ENCODE peak calls at places on chromosomes 2 and 18, in seven cellular contexts. One of them, this sample, is unnamed.
A peak's percentile ranks its signal among the peaks of the same experiment; 100 is the strongest.

GRCh38 chr2:67561411-67561965 is 164.4 kb downstream of the ETAA1 start:
- DNase-seq in breast epithelium: no peak
- DNase-seq in right lobe of liver: no peak
- DNase-seq in heart left ventricle: peak; percentile 45
- DNase-seq in A549: peak; percentile 75
- DNase-seq in endothelial cell of umbilical vein: peak; percentile 95
- DNase-seq in K562: no peak
- DNase-seq in this sample: no peak

GRCh38 chr2:104701471-104701911 is 152.4 kb upstream of the POU3F3 start:
- DNase-seq in breast epithelium: no peak
- DNase-seq in right lobe of liver: no peak
- DNase-seq in heart left ventricle: no peak
- DNase-seq in A549: no peak
- DNase-seq in endothelial cell of umbilical vein: no peak
- DNase-seq in K562: no peak
- DNase-seq in this sample: no peak

GRCh38 chr2:182321096-182321495 is 105.7 kb downstream of the PDE1A start:
- DNase-seq in breast epithelium: no peak
- DNase-seq in right lobe of liver: no peak
- DNase-seq in heart left ventricle: no peak
- DNase-seq in A549: no peak
- DNase-seq in endothelial cell of umbilical vein: no peak
- DNase-seq in K562: no peak
- DNase-seq in this sample: no peak

GRCh38 chr2:126642031-126642430 is 13.9 kb upstream of the GYPC start:
- DNase-seq in breast epithelium: no peak
- DNase-seq in right lobe of liver: no peak
- DNase-seq in heart left ventricle: no peak
- DNase-seq in A549: no peak
- DNase-seq in endothelial cell of umbilical vein: no peak
- DNase-seq in K562: no peak
- DNase-seq in this sample: no peak

GRCh38 chr2:96506016-96506906 is 1.1 kb upstream of the NEURL3 start:
- DNase-seq in breast epithelium: peak; percentile 33
- DNase-seq in right lobe of liver: no peak
- DNase-seq in heart left ventricle: no peak
- DNase-seq in A549: no peak
- DNase-seq in endothelial cell of umbilical vein: no peak
- DNase-seq in K562: no peak
- DNase-seq in this sample: no peak

GRCh38 chr2:8541223-8541622 is 140.6 kb upstream of the ID2 start:
- DNase-seq in breast epithelium: no peak
- DNase-seq in right lobe of liver: no peak
- DNase-seq in heart left ventricle: no peak
- DNase-seq in A549: no peak
- DNase-seq in endothelial cell of umbilical vein: no peak
- DNase-seq in K562: no peak
- DNase-seq in this sample: no peak

GRCh38 chr2:152031747-152032146 is 67.1 kb downstream of the CACNB4 start:
- DNase-seq in breast epithelium: no peak
- DNase-seq in right lobe of liver: no peak
- DNase-seq in heart left ventricle: no peak
- DNase-seq in A549: no peak
- DNase-seq in endothelial cell of umbilical vein: no peak
- DNase-seq in K562: no peak
- DNase-seq in this sample: no peak

GRCh38 chr18:63131106-63131943 is 188.2 kb downstream of the BCL2 start:
- DNase-seq in breast epithelium: no peak
- DNase-seq in right lobe of liver: no peak
- DNase-seq in heart left ventricle: peak; percentile 53
- DNase-seq in A549: peak; percentile 16
- DNase-seq in endothelial cell of umbilical vein: peak; percentile 52
- DNase-seq in K562: peak; percentile 13
- DNase-seq in this sample: peak; percentile 36

GRCh38 chr2:145190031-145190703 is 670.2 kb upstream of the ZEB2 start:
- DNase-seq in breast epithelium: no peak
- DNase-seq in right lobe of liver: no peak
- DNase-seq in heart left ventricle: no peak
- DNase-seq in A549: no peak
- DNase-seq in endothelial cell of umbilical vein: peak; percentile 31
- DNase-seq in K562: no peak
- DNase-seq in this sample: no peak

GRCh38 chr2:10141736-10142639 is 19.4 kb downstream of the RRM2 start:
- DNase-seq in breast epithelium: no peak
- DNase-seq in right lobe of liver: peak; percentile 53
- DNase-seq in heart left ventricle: no peak
- DNase-seq in A549: no peak
- DNase-seq in endothelial cell of umbilical vein: no peak
- DNase-seq in K562: no peak
- DNase-seq in this sample: no peak

GRCh38 chr2:10917927-10918326 is 6.2 kb downstream of the KCNF1 start:
- DNase-seq in breast epithelium: no peak
- DNase-seq in right lobe of liver: no peak
- DNase-seq in heart left ventricle: no peak
- DNase-seq in A549: no peak
- DNase-seq in endothelial cell of umbilical vein: no peak
- DNase-seq in K562: no peak
- DNase-seq in this sample: no peak

GRCh38 chr2:27756544-27757498 is 14.7 kb upstream of the MRPL33 start:
- DNase-seq in breast epithelium: no peak
- DNase-seq in right lobe of liver: no peak
- DNase-seq in heart left ventricle: peak; percentile 46
- DNase-seq in A549: no peak
- DNase-seq in endothelial cell of umbilical vein: no peak
- DNase-seq in K562: no peak
- DNase-seq in this sample: peak; percentile 31

GRCh38 chr2:45331034-45331786 is 279.9 kb downstream of the SRBD1 start:
- DNase-seq in breast epithelium: no peak
- DNase-seq in right lobe of liver: peak; percentile 71
- DNase-seq in heart left ventricle: no peak
- DNase-seq in A549: no peak
- DNase-seq in endothelial cell of umbilical vein: no peak
- DNase-seq in K562: no peak
- DNase-seq in this sample: no peak

GRCh38 chr2:15935675-15936074 is 4.7 kb upstream of the MYCN start:
- DNase-seq in breast epithelium: no peak
- DNase-seq in right lobe of liver: no peak
- DNase-seq in heart left ventricle: no peak
- DNase-seq in A549: no peak
- DNase-seq in endothelial cell of umbilical vein: no peak
- DNase-seq in K562: no peak
- DNase-seq in this sample: no peak

GRCh38 chr18:26568926-26569700 is 20.8 kb upstream of the KCTD1 start:
- DNase-seq in breast epithelium: no peak
- DNase-seq in right lobe of liver: no peak
- DNase-seq in heart left ventricle: no peak
- DNase-seq in A549: no peak
- DNase-seq in endothelial cell of umbilical vein: no peak
- DNase-seq in K562: no peak
- DNase-seq in this sample: no peak

GRCh38 chr18:8870528-8870927 is 165.2 kb downstream of the MTCL1 start:
- DNase-seq in breast epithelium: no peak
- DNase-seq in right lobe of liver: no peak
- DNase-seq in heart left ventricle: no peak
- DNase-seq in A549: no peak
- DNase-seq in endothelial cell of umbilical vein: no peak
- DNase-seq in K562: no peak
- DNase-seq in this sample: no peak

GRCh38 chr18:36527025-36527424 is 229.5 kb downstream of the FHOD3 start:
- DNase-seq in breast epithelium: no peak
- DNase-seq in right lobe of liver: no peak
- DNase-seq in heart left ventricle: no peak
- DNase-seq in A549: no peak
- DNase-seq in endothelial cell of umbilical vein: no peak
- DNase-seq in K562: no peak
- DNase-seq in this sample: no peak

GRCh38 chr2:146940016-146940685 is 904.7 kb upstream of the ACVR2A start:
- DNase-seq in breast epithelium: no peak
- DNase-seq in right lobe of liver: no peak
- DNase-seq in heart left ventricle: no peak
- DNase-seq in A549: no peak
- DNase-seq in endothelial cell of umbilical vein: peak; percentile 22
- DNase-seq in K562: no peak
- DNase-seq in this sample: no peak

GRCh38 chr2:46697830-46698323 is 217.7 kb downstream of the MCFD2 start:
- DNase-seq in breast epithelium: no peak
- DNase-seq in right lobe of liver: no peak
- DNase-seq in heart left ventricle: no peak
- DNase-seq in A549: no peak
- DNase-seq in endothelial cell of umbilical vein: no peak
- DNase-seq in K562: no peak
- DNase-seq in this sample: no peak

GRCh38 chr2:46701152-46701551 is 214.5 kb downstream of the MCFD2 start:
- DNase-seq in breast epithelium: no peak
- DNase-seq in right lobe of liver: no peak
- DNase-seq in heart left ventricle: no peak
- DNase-seq in A549: no peak
- DNase-seq in endothelial cell of umbilical vein: peak; percentile 9
- DNase-seq in K562: no peak
- DNase-seq in this sample: no peak

GRCh38 chr2:46703588-46703987 is 212.0 kb downstream of the MCFD2 start:
- DNase-seq in breast epithelium: no peak
- DNase-seq in right lobe of liver: no peak
- DNase-seq in heart left ventricle: no peak
- DNase-seq in A549: no peak
- DNase-seq in endothelial cell of umbilical vein: no peak
- DNase-seq in K562: no peak
- DNase-seq in this sample: no peak

GRCh38 chr2:46702537-46702936 is 213.1 kb downstream of the MCFD2 start:
- DNase-seq in breast epithelium: no peak
- DNase-seq in right lobe of liver: no peak
- DNase-seq in heart left ventricle: no peak
- DNase-seq in A549: no peak
- DNase-seq in endothelial cell of umbilical vein: no peak
- DNase-seq in K562: no peak
- DNase-seq in this sample: no peak

DNA sequence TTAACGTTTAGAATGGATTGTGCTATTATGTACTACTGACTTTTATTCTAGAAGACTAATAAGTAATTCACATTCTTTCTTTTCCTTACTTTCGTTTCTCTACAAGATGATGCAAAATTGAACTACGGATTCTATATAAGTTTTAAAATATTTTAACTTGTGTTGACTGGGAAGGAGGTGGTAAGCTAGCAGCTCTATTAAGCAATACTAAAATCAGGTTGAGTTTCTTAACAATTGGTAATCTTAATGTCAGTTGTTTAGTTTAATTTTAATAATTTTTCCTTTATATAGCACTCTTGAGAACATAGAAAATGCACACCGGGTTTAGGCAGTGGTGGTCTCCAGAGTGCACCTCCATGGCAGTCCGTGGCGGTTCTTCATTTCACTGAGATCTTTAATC is 215.2 kb downstream of the MCFD2 start:
- DNase-seq in breast epithelium: no peak
- DNase-seq in right lobe of liver: no peak
- DNase-seq in heart left ventricle: no peak
- DNase-seq in A549: no peak
- DNase-seq in endothelial cell of umbilical vein: no peak
- DNase-seq in K562: no peak
- DNase-seq in this sample: no peak
- H3K4me1 ChIP-seq in breast epithelium: peaks cover 20% of the 10 kb centered on the region
- H3K4me1 ChIP-seq in right lobe of liver: no peaks in the 10 kb centered on the region
- H3K4me1 ChIP-seq in heart left ventricle: no peaks in the 10 kb centered on the region
- H3K4me1 ChIP-seq in A549: peaks cover 56% of the 10 kb centered on the region
- H3K4me1 ChIP-seq in endothelial cell of umbilical vein: peaks cover 13% of the 10 kb centered on the region
- H3K4me1 ChIP-seq in K562: peaks cover 3% of the 10 kb centered on the region
- H3K4me1 ChIP-seq in this sample: peaks cover 13% of the 10 kb centered on the region

DNA sequence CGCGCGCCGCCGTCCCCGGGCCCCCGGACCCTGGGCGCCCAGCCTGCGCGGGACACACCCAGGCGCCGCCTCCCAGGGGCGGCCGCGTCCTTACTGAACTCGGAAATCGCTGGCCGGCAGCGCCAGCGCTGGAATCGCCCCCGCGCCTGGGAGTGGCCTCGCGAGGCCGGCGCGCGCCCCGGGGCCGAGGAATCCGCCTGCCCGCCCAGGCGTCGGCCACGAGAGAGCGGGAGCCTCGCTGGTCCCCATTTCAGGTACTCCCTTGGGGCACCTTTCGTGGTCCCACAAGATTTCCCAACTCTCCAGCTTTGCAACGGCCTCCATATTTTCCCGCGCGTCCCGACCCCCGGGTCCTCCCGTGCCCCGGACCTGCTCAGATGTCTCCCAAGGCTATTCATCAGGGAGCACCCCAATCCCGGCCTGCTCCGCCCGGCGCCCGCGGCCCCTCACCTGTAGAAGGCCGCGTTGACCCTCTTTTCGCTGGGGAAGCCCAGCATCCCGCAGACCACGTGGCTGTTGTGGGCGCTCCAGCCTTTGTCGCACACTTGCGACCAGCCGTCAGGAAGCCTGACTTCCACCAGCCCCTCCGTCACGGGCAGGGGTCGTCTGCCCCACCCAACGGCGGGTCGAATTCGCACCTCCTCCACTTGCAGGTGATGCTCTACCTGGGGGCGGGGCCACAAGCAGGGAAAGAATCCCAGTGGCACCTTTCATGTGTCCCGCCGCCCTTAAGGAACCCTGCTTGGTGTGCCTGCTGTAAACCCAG is 4.6 kb downstream of the LOXL3 start:
- DNase-seq in breast epithelium: no peak
- DNase-seq in right lobe of liver: peak; percentile 67
- DNase-seq in heart left ventricle: peak; percentile 82
- DNase-seq in A549: peak; percentile 76
- DNase-seq in endothelial cell of umbilical vein: peak; percentile 32
- DNase-seq in K562: peak; percentile 84
- DNase-seq in this sample: no peak
- TF ChIP-seq POLR2A in breast epithelium: no peak
- TF ChIP-seq POLR2A in right lobe of liver: peak; percentile 37
- TF ChIP-seq POLR2A in heart left ventricle: peak; percentile 60
- TF ChIP-seq POLR2A in A549: peak; percentile 79
- TF ChIP-seq POLR2A in endothelial cell of umbilical vein: peak; percentile 62
- TF ChIP-seq POLR2A in K562: peak; percentile 69
- TF ChIP-seq POLR2A in this sample: peak; percentile 46

DNA sequence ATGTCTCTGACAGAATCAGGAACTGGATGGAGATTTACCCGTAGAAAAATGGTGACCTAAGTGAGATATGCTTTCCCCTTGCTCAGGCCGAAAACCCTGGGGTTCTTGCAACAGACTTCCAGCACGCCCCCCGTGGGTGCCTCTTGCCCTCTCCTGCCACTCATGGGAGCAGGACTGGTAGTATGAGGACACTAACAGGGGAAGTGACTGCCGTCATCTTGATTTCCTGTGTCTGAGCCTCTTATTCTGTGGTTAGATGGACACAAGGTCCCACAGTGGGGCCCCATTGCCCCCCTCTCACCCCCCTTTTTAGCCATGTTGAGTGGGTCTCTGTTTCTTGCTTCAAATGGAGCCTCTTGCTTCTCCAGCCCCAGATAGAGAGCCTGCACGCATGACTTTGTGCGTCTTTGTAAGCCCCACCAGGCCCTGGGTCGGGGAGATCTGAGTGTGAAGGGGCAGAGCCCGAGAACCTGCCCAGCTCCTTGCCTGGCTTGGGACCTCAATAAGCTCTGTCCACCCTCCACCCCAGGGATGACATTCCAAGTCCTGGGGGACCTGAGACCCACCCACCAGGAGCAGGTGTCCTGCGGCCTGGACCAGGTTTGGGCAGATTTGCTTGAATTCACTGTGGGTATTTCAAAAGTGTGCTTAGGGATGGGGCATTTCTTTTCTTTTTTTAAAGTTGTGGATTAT is 12.6 kb downstream of the GNLY start:
- DNase-seq in breast epithelium: no peak
- DNase-seq in right lobe of liver: no peak
- DNase-seq in heart left ventricle: no peak
- DNase-seq in A549: no peak
- DNase-seq in endothelial cell of umbilical vein: no peak
- DNase-seq in K562: no peak
- DNase-seq in this sample: no peak
- H3K4me3 ChIP-seq in breast epithelium: no peak overlapping the region
- H3K4me3 ChIP-seq in right lobe of liver: no peak overlapping the region
- H3K4me3 ChIP-seq in heart left ventricle: no peak overlapping the region
- H3K4me3 ChIP-seq in A549: no peak overlapping the region
- H3K4me3 ChIP-seq in endothelial cell of umbilical vein: no peak overlapping the region
- H3K4me3 ChIP-seq in K562: no peak overlapping the region
- H3K4me3 ChIP-seq in this sample: no peak overlapping the region

GRCh38 chr18:77111449-77112160 is 21.0 kb downstream of the MBP start:
- DNase-seq in breast epithelium: peak; percentile 10
- DNase-seq in right lobe of liver: no peak
- DNase-seq in heart left ventricle: no peak
- DNase-seq in A549: no peak
- DNase-seq in endothelial cell of umbilical vein: no peak
- DNase-seq in K562: no peak
- DNase-seq in this sample: no peak
- H3K4me1 ChIP-seq in breast epithelium: peaks cover 8% of the 10 kb centered on the region
- H3K4me1 ChIP-seq in right lobe of liver: no peaks in the 10 kb centered on the region
- H3K4me1 ChIP-seq in heart left ventricle: peaks cover 30% of the 10 kb centered on the region
- H3K4me1 ChIP-seq in A549: peaks cover 82% of the 10 kb centered on the region
- H3K4me1 ChIP-seq in endothelial cell of umbilical vein: peaks cover 17% of the 10 kb centered on the region
- H3K4me1 ChIP-seq in K562: peaks cover 5% of the 10 kb centered on the region
- H3K4me1 ChIP-seq in this sample: peaks cover 31% of the 10 kb centered on the region